ENCODE peak calls at places on chromosome 9, in four cellular contexts. H is RWPE2, O is A549, Z is K562. B is an unnamed sample.

GRCh38 chr9:83449166-83449565 is 89.0 kb downstream of the FRMD3 start:
- ATAC-seq in H (no peak), Z (no peak), O (no peak), B (peak; percentile 68)

GRCh38 chr9:132826576-132827365 is 51.3 kb downstream of the AK8 start:
- ATAC-seq in Z (no peak), H (no peak), O (no peak), B (no peak)

GRCh38 chr9:131728546-131728910 is 11.3 kb downstream of the RAPGEF1 start:
- ATAC-seq in Z (no peak), H (no peak), O (no peak), B (no peak)

GRCh38 chr9:124770359-124771020 is 621 bp downstream of the NR6A1 start:
- ATAC-seq in H (peak; percentile 11), Z (peak; percentile 25), O (peak; percentile 23), B (no peak)

GRCh38 chr9:8241201-8241600 is 441.6 kb upstream of the DMAC1 start:
- ATAC-seq in Z (no peak), H (no peak), O (no peak), B (no peak)

GRCh38 chr9:32431940-32432555 is 47.6 kb downstream of the ACO1 start:
- ATAC-seq in Z (peak; percentile 86), H (peak; percentile 32), O (peak; percentile 77), B (no peak)

GRCh38 chr9:72271617-72272478 is 93.2 kb downstream of the ZFAND5 start:
- ATAC-seq in O (peak; percentile 76), H (peak; percentile 47), Z (peak; percentile 86), B (no peak)

GRCh38 chr9:110156902-110157301 is 51.1 kb downstream of the C9orf152 start:
- ATAC-seq in H (peak; percentile 26), Z (no peak), O (no peak), B (peak; percentile 50)

GRCh38 chr9:119398350-119398749 is 29.1 kb upstream of the BRINP1 start:
- ATAC-seq in H (no peak), Z (no peak), O (no peak), B (no peak)

GRCh38 chr9:131621551-131622321 is 76.4 kb downstream of the PRRT1B start:
- ATAC-seq in O (no peak), H (no peak), Z (no peak), B (no peak)

GRCh38 chr9:7097785-7098420 is 340.1 kb downstream of the KDM4C start:
- ATAC-seq in O (no peak), H (no peak), Z (no peak), B (no peak)

GRCh38 chr9:127495884-127496555 is 44.7 kb downstream of the LRSAM1 start:
- ATAC-seq in O (peak; percentile 3), H (no peak), Z (peak; percentile 58), B (no peak)

GRCh38 chr9:13083366-13083765 is 196.1 kb downstream of the MPDZ start:
- ATAC-seq in H (no peak), O (no peak), Z (no peak), B (no peak)

GRCh38 chr9:73269430-73270101 is 117.9 kb downstream of the ANXA1 start:
- ATAC-seq in Z (peak; percentile 66), H (peak; percentile 28), O (no peak), B (no peak)

GRCh38 chr9:571066-571465 is 270.4 kb upstream of the DMRT1 start:
- ATAC-seq in H (no peak), O (no peak), Z (no peak), B (no peak)

GRCh38 chr9:124257070-124257864 is 482 bp upstream of the NEK6 start:
- ATAC-seq in Z (no peak), O (no peak), H (no peak), B (no peak)

GRCh38 chr9:122394265-122395242 is 23.7 kb downstream of the PTGS1 start:
- ATAC-seq in O (no peak), Z (no peak), H (peak; percentile 77), B (peak; percentile 92)

GRCh38 chr9:81665514-81665838 is 23.9 kb downstream of the TLE1 start:
- ATAC-seq in H (no peak), O (no peak), Z (no peak), B (no peak)

GRCh38 chr9:84338792-84339191 is 1.8 kb downstream of the SLC28A3 start:
- ATAC-seq in H (no peak), O (no peak), Z (no peak), B (no peak)

GRCh38 chr9:136665111-136665703 is 2.5 kb downstream of the EGFL7 start:
- ATAC-seq in H (no peak), Z (peak; percentile 59), O (peak; percentile 43), B (peak; percentile 21)

B was measured in gastroesophageal sphincter.